ENCODE peak calls at places on chromosomes 11 and 22, in five cellular contexts. N is adrenal gland, R is AG04449, G is activated B cell treated with CpG ODN at 0.5 μM for 24 hours, S is H9. U is an unnamed sample.

GRCh38 chr11:131674051-131674755 is 303.8 kb downstream of the NTM start:
- DNase-seq in N (peak), R (peak), G (no peak), S (peak), U (no peak)

GRCh38 chr11:113681711-113682410 is 24.2 kb downstream of the TMPRSS5 start:
- DNase-seq in N (no peak), R (no peak), G (no peak), S (no peak), U (no peak)

GRCh38 chr11:10933455-10934292 is 75.8 kb upstream of the ZBED5 start:
- DNase-seq in N (peak), R (peak), G (peak), S (peak), U (peak)

GRCh38 chr22:44622147-44622427 is 79.9 kb upstream of the PRR5 start:
- DNase-seq in N (no peak), R (no peak), G (no peak), S (peak), U (no peak)

GRCh38 chr11:132471491-132471890 is 1060.8 kb downstream of the OPCML start:
- DNase-seq in N (no peak), R (no peak), G (no peak), S (no peak), U (no peak)

GRCh38 chr11:61598886-61599868 is 18.3 kb upstream of the SYT7 start:
- DNase-seq in N (no peak), R (no peak), G (no peak), S (peak), U (no peak)

GRCh38 chr11:10388096-10388495 is 67.0 kb upstream of the AMPD3 start:
- DNase-seq in N (no peak), R (no peak), G (no peak), S (no peak), U (no peak)

GRCh38 chr11:12042215-12042676 is 33.8 kb upstream of the DKK3 start:
- DNase-seq in N (no peak), R (peak), G (no peak), S (no peak), U (no peak)

GRCh38 chr22:47047321-47048122 is 285.1 kb downstream of the TBC1D22A start:
- DNase-seq in N (no peak), R (no peak), G (no peak), S (no peak), U (no peak)

GRCh38 chr22:47159592-47159991 is 397.1 kb downstream of the TBC1D22A start:
- DNase-seq in N (no peak), R (no peak), G (no peak), S (no peak), U (no peak)

GRCh38 chr22:46409631-46410210 is 74.2 kb downstream of the TRMU start:
- DNase-seq in N (no peak), R (no peak), G (no peak), S (no peak), U (no peak)

GRCh38 chr11:17543574-17544180 is 539 bp downstream of the USH1C start:
- DNase-seq in N (no peak), R (no peak), G (no peak), S (no peak), U (no peak)

GRCh38 chr22:49206281-49206680 is 621.4 kb downstream of the BRD1 start:
- DNase-seq in N (no peak), R (no peak), G (no peak), S (peak), U (no peak)

GRCh38 chr22:49549256-49549655 is 278.4 kb downstream of the BRD1 start:
- DNase-seq in N (no peak), R (no peak), G (no peak), S (no peak), U (no peak)

GRCh38 chr11:68377389-68377795 is 65.0 kb downstream of the LRP5 start:
- DNase-seq in N (peak), R (no peak), G (no peak), S (no peak), U (no peak)

GRCh38 chr11:13135385-13136271 is 126.5 kb downstream of the RASSF10 start:
- DNase-seq in N (no peak), R (peak), G (no peak), S (no peak), U (no peak)

GRCh38 chr22:24059793-24060192 is 48.7 kb downstream of the CABIN1 start:
- DNase-seq in N (no peak), R (no peak), G (no peak), S (no peak), U (no peak)

GRCh38 chr11:102453286-102453797 is 777 bp upstream of the TMEM123 start:
- DNase-seq in N (no peak), R (no peak), G (no peak), S (peak), U (no peak)

GRCh38 chr11:83118814-83119213 is 38.1 kb upstream of the PCF11 start:
- DNase-seq in N (no peak), R (no peak), G (no peak), S (no peak), U (no peak)

GRCh38 chr11:82978422-82979099 is 77.0 kb downstream of the DDIAS start:
- DNase-seq in N (no peak), R (peak), G (no peak), S (no peak), U (no peak)

GRCh38 chr11:11709447-11710239 is 87.8 kb upstream of the GALNT18 start:
- DNase-seq in N (no peak), R (no peak), G (no peak), S (no peak), U (no peak)

GRCh38 chr11:44527476-44527875 is 38.0 kb upstream of the CD82 start:
- DNase-seq in N (no peak), R (no peak), G (no peak), S (no peak), U (no peak)

DNA sequence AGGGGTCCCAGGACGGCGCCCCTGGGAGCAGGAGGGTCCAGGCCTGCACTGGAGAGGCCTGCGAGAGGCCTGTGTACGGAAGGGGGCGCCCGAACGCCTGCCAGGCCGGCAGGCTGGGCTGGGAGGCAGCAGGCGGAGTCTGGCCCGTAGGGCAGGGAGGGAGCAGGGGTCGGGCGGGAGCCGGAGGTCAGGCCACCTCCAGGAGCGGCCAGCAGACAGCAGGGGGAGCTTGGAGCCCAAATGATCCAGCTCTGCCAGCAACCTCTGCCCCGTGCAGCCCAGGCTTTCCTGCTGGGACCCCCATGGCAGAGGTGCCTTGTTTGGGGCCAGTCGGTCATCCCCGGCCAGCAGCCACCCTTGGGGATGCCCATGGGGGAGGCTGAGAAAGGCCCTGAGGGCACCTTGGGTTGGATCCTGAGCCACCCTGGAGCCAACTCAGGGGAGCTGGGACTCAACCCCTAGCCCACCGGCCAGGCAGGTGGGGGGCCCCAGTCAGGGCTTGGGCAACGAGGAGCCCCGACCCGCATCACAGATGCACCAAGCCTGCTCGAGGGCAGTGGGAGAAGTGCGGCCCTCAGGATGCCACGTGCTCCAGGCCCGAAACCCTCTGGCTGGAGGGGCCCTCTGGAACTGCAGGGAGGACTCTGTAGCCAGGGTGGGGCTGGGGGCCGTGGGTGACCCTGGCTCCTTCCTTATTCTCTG is 9.6 kb upstream of the SYT8 start:
- DNase-seq in N (no peak), R (no peak), G (no peak), S (peak), U (no peak)
- TF ChIP-seq CTCF in N (peak), R (peak), G (no peak), S (peak), U (no peak)

GRCh38 chr11:4546876-4547275 is 1.9 kb downstream of the OR52M1 start:
- DNase-seq in N (no peak), R (no peak), G (no peak), S (no peak), U (no peak)

GRCh38 chr11:4551346-4551979 is 6.5 kb downstream of the OR52M1 start:
- DNase-seq in N (no peak), R (no peak), G (no peak), S (peak), U (no peak)
- TF ChIP-seq CTCF in N (no peak), R (no peak), G (no peak), S (peak), U (no peak)

GRCh38 chr22:17638182-17638431 is 450 bp upstream of the BCL2L13 start:
- DNase-seq in N (no peak), R (no peak), G (no peak), S (no peak), U (no peak)
- TF ChIP-seq CTCF in N (no peak), R (peak), G (no peak), S (no peak), U (no peak)

GRCh38 chr22:26541167-26541819 is 29.0 kb upstream of the TFIP11 start:
- DNase-seq in N (no peak), R (no peak), G (no peak), S (no peak), U (no peak)
- TF ChIP-seq CTCF in N (no peak), R (no peak), G (no peak), S (no peak), U (no peak)

U was measured in omental fat pad.